ENCODE peak calls at places on chromosomes 1 and 21, in five cellular contexts. X is neural crest cell; M is stimulated activated CD4-positive, alpha-beta T cell treated with anti-CD3 and anti-CD28 coated beads, TNF-alpha, amount 100 ng/mL, for 1 hour; I is ELR; E is ovary. Y is an unnamed sample.

GRCh38 chr1:52592637-52593323 is 9.4 kb upstream of the GPX7 start:
- DNase-seq in X (no peak), M (no peak), I (no peak), E (no peak), Y (no peak)

GRCh38 chr1:201261771-201262547 is 21.3 kb upstream of the PKP1 start:
- DNase-seq in X (no peak), I (peak; percentile 60), E (no peak), M (no peak), Y (no peak)

GRCh38 chr1:47175227-47175934 is 14.5 kb downstream of the PDZK1IP1 start:
- DNase-seq in E (no peak), M (no peak), I (peak; percentile 76), X (peak; percentile 66), Y (no peak)

GRCh38 chr1:76835203-76835602 is 32.1 kb upstream of the ST6GALNAC5 start:
- DNase-seq in I (no peak), E (no peak), X (no peak), M (no peak), Y (no peak)

GRCh38 chr21:42466700-42467612 is 29.1 kb downstream of the RSPH1 start:
- DNase-seq in X (no peak), M (no peak), I (peak; percentile 17), E (no peak), Y (peak; percentile 34)

GRCh38 chr1:211492511-211493132 is 660 bp upstream of the RD3 start:
- DNase-seq in I (no peak), M (no peak), X (no peak), E (no peak), Y (no peak)

GRCh38 chr1:157948547-157949152 is 44.8 kb upstream of the KIRREL1 start:
- DNase-seq in I (peak; percentile 56), M (no peak), X (peak; percentile 14), E (no peak), Y (no peak)

GRCh38 chr1:94590203-94591137 is 48.9 kb upstream of the F3 start:
- DNase-seq in I (no peak), M (no peak), E (no peak), X (no peak), Y (no peak)

GRCh38 chr21:46078984-46079356 is 18.9 kb upstream of the COL6A2 start:
- DNase-seq in E (no peak), M (no peak), I (no peak), X (no peak), Y (no peak)

GRCh38 chr21:14890141-14890540 is 174.7 kb downstream of the NRIP1 start:
- DNase-seq in X (no peak), M (no peak), E (no peak), I (no peak), Y (no peak)

GRCh38 chr21:33067457-33067856 is 2.5 kb upstream of the OLIG1 start:
- DNase-seq in E (no peak), M (no peak), I (no peak), X (no peak), Y (no peak)

GRCh38 chr1:214335567-214335966 is 54.6 kb downstream of the SMYD2 start:
- DNase-seq in I (no peak), X (no peak), M (no peak), E (no peak), Y (no peak)

GRCh38 chr1:223652436-223652901 is 13.0 kb downstream of the CAPN8 start:
- DNase-seq in I (peak; percentile 47), E (no peak), M (no peak), X (peak; percentile 10), Y (no peak)

GRCh38 chr1:248853668-248854375 is 5.1 kb downstream of the ZNF692 start:
- DNase-seq in X (no peak), M (no peak), I (no peak), E (no peak), Y (no peak)

GRCh38 chr1:206757524-206758266 is 12.9 kb upstream of the IL19 start:
- DNase-seq in M (no peak), E (no peak), I (no peak), X (no peak), Y (no peak)

GRCh38 chr1:212782422-212783154 is 9.0 kb downstream of the NSL1 start:
- DNase-seq in E (no peak), M (no peak), I (peak; percentile 62), X (no peak), Y (no peak)

GRCh38 chr1:30740952-30741894 is 16.4 kb downstream of the LAPTM5 start:
- DNase-seq in I (peak; percentile 55), E (no peak), X (no peak), M (no peak), Y (no peak)

GRCh38 chr1:55997550-55997949 is 581.8 kb downstream of the PLPP3 start:
- DNase-seq in I (no peak), M (no peak), X (no peak), E (no peak), Y (no peak)

GRCh38 chr1:175853681-175854080 is 110.3 kb upstream of the TNR start:
- DNase-seq in M (no peak), X (no peak), I (no peak), E (no peak), Y (no peak)

GRCh38 chr1:67635055-67635809 is 49.8 kb upstream of the GADD45A start:
- DNase-seq in X (no peak), M (no peak), E (no peak), I (no peak), Y (no peak)

GRCh38 chr1:115782571-115783281 is 14.2 kb upstream of the CASQ2 start:
- DNase-seq in X (no peak), I (peak; percentile 81), M (no peak), E (no peak), Y (no peak)

GRCh38 chr1:109083923-109084322 is 6.6 kb upstream of the TMEM167B start:
- DNase-seq in X (peak; percentile 22), I (no peak), M (no peak), E (no peak), Y (no peak)

GRCh38 chr1:205325334-205325884 is 3.9 kb upstream of the NUAK2 start:
- DNase-seq in E (peak; percentile 59), X (peak; percentile 81), M (peak; percentile 45), I (peak; percentile 80), Y (no peak)

GRCh38 chr21:38277501-38278111 is 20.8 kb downstream of the KCNJ15 start:
- DNase-seq in M (no peak), X (no peak), I (peak; percentile 99), E (no peak), Y (no peak)

GRCh38 chr1:199867601-199868000 is 159.9 kb upstream of the NR5A2 start:
- DNase-seq in X (no peak), I (peak; percentile 42), M (no peak), E (no peak), Y (no peak)

GRCh38 chr1:156102634-156103511 is 11.6 kb upstream of the LMNA start:
- DNase-seq in E (peak; percentile 58), I (peak; percentile 55), M (no peak), X (no peak), Y (no peak)

GRCh38 chr1:78536427-78536826 is 45.7 kb downstream of the PTGFR start:
- DNase-seq in M (no peak), E (no peak), I (peak; percentile 74), X (no peak), Y (no peak)